ENCODE peak calls at places on chromosomes 1 and 21, in five cellular contexts. L is fibroblast of pulmonary artery; U is CD4-positive, alpha-beta T cell; C is transverse colon; R is progenitor cell of endocrine pancreas. H is an unnamed sample.

GRCh38 chr1:70874063-70874462 is 173.6 kb downstream of the PTGER3 start:
- DNase-seq in L (no peak), U (no peak), C (no peak), R (no peak), H (no peak)

GRCh38 chr1:221675880-221676800 is 65.7 kb downstream of the DUSP10 start:
- DNase-seq in L (no peak), U (no peak), C (no peak), R (no peak), H (no peak)

GRCh38 chr1:153341431-153341934 is 7.2 kb downstream of the PGLYRP4 start:
- DNase-seq in L (no peak), U (no peak), C (no peak), R (no peak), H (no peak)

GRCh38 chr1:58143972-58144752 is 402.4 kb downstream of the OMA1 start:
- DNase-seq in L (no peak), U (no peak), C (no peak), R (no peak), H (no peak)

GRCh38 chr1:163231385-163231784 is 28.7 kb upstream of the RGS5 start:
- DNase-seq in L (peak), U (no peak), C (no peak), R (no peak), H (peak)

GRCh38 chr21:35444391-35444790 is 395.3 kb upstream of the RUNX1 start:
- DNase-seq in L (no peak), U (no peak), C (no peak), R (no peak), H (no peak)

GRCh38 chr1:109644670-109645069 is 11.2 kb upstream of the GSTM4 start:
- DNase-seq in L (no peak), U (no peak), C (no peak), R (no peak), H (no peak)

GRCh38 chr1:27724961-27725373 is 794 bp upstream of the FAM76A start:
- DNase-seq in L (peak), U (no peak), C (peak), R (no peak), H (no peak)

GRCh38 chr1:16153999-16154673 is 1.7 kb downstream of the EPHA2 start:
- DNase-seq in L (no peak), U (no peak), C (no peak), R (no peak), H (no peak)

GRCh38 chr1:58045094-58045493 is 501.4 kb downstream of the OMA1 start:
- DNase-seq in L (no peak), U (no peak), C (no peak), R (no peak), H (no peak)

GRCh38 chr1:179080866-179081695 is 789 bp upstream of the TOR3A start:
- DNase-seq in L (no peak), U (no peak), C (no peak), R (no peak), H (no peak)

GRCh38 chr21:41111681-41112080 is 56.3 kb upstream of the BACE2 start:
- DNase-seq in L (no peak), U (no peak), C (no peak), R (no peak), H (no peak)

GRCh38 chr1:36321119-36321951 is 2.1 kb downstream of the EVA1B start:
- DNase-seq in L (peak), U (no peak), C (peak), R (no peak), H (no peak)

GRCh38 chr1:93345633-93346471 is at the start of gene DR1:
- DNase-seq in L (peak), U (peak), C (peak), R (peak), H (no peak)

GRCh38 chr1:15178571-15179484 is 25.3 kb downstream of the TMEM51 start:
- DNase-seq in L (peak), U (no peak), C (no peak), R (no peak), H (peak)

GRCh38 chr1:163166886-163167555 is 35.7 kb downstream of the RGS5 start:
- DNase-seq in L (no peak), U (no peak), C (no peak), R (no peak), H (no peak)

GRCh38 chr21:33478858-33479678 is 706 bp downstream of the TMEM50B start:
- DNase-seq in L (peak), U (peak), C (peak), R (peak), H (no peak)

GRCh38 chr1:201713093-201713810 is 115.7 kb upstream of the IPO9 start:
- DNase-seq in L (peak), U (no peak), C (peak), R (no peak), H (peak)

GRCh38 chr1:47608296-47608875 is 170.5 kb downstream of the FOXD2 start:
- DNase-seq in L (no peak), U (no peak), C (no peak), R (no peak), H (no peak)

GRCh38 chr1:233406339-233406960 is 78.9 kb downstream of the MAP3K21 start:
- DNase-seq in L (no peak), U (no peak), C (no peak), R (no peak), H (no peak)

GRCh38 chr1:204684206-204684536 is 1.4 kb downstream of the LRRN2 start:
- DNase-seq in L (no peak), U (no peak), C (no peak), R (no peak), H (no peak)

GRCh38 chr1:154736840-154737239 is 128.9 kb upstream of the ADAR start:
- DNase-seq in L (peak), U (no peak), C (no peak), R (no peak), H (no peak)

GRCh38 chr21:14086553-14086952 is 124.2 kb downstream of the LIPI start:
- DNase-seq in L (no peak), U (no peak), C (no peak), R (no peak), H (no peak)

GRCh38 chr1:151847867-151848596 is 5.5 kb downstream of the THEM5 start:
- DNase-seq in L (peak), U (no peak), C (no peak), R (no peak), H (no peak)

GRCh38 chr1:75233302-75233929 is 99.2 kb downstream of the LHX8 start:
- DNase-seq in L (peak), U (no peak), C (no peak), R (no peak), H (peak)
- TF ChIP-seq CTCF in L (peak), U (peak), C (peak), R (peak), H (peak)

GRCh38 chr1:98001764-98002163 is 80.9 kb upstream of the DPYD start:
- DNase-seq in L (peak), U (no peak), C (no peak), R (no peak), H (no peak)
- TF ChIP-seq CTCF in L (peak), U (no peak), C (no peak), R (no peak), H (no peak)

DNA sequence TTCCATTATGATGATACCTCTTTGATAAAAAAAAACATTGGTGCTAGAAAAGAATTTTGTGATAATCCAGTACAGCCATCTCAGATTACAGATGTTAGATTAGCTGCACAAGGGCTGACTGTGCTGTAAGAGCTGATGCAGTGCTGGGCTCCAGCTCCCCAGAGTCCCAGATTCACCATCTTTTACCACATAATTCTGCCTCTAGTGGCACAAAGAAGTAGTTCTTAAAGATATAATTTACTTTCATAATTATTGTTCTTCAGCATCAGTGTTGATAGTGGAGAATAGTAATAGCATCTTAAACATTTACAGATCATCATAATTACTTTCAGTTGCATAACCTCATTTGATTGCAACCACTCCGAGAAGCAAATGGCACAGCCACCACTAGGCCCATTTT is 262.1 kb downstream of the BRINP2 start:
- DNase-seq in L (peak), U (no peak), C (no peak), R (no peak), H (no peak)
- TF ChIP-seq CTCF in L (peak), U (no peak), C (no peak), R (peak), H (no peak)

DNA sequence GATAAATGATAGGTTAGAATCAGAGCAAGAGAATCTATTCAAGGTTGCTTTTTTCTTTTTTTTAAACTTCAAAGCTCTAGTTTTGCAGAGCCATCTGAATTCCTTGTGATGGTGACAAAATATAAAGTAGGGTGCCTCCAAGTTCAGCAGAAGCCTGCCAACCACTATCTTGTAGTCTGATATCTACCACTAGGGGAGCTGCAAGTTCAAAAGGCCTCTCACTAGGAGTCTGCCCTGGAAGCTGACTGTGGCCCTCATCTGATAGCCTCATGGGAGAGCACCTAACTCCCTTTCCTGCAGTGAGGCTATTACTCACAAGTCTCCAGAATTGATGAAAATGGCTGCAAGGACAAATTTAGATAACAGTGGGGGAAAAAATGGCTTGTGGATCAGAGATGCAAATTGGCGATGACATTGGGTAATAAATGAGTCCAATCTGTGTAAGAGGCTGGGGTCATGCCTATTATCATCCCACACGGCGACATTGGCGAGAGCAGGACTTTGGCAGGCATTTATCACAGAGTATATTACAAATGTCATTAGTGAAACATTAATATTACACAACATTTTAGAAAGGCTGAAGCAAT is 10.7 kb upstream of the ZP4 start:
- DNase-seq in L (no peak), U (no peak), C (no peak), R (no peak), H (no peak)
- TF ChIP-seq CTCF in L (no peak), U (no peak), C (peak), R (peak), H (peak)

GRCh38 chr1:203133969-203134725 is 6.6 kb downstream of the ADORA1 start:
- DNase-seq in L (peak), U (no peak), C (peak), R (no peak), H (no peak)

GRCh38 chr1:203135636-203136305 is 8.2 kb downstream of the ADORA1 start:
- DNase-seq in L (no peak), U (no peak), C (no peak), R (no peak), H (no peak)

GRCh38 chr1:203137324-203137723 is 9.8 kb downstream of the ADORA1 start:
- DNase-seq in L (no peak), U (no peak), C (no peak), R (no peak), H (no peak)

GRCh38 chr1:203140076-203140475 is 12.6 kb downstream of the ADORA1 start:
- DNase-seq in L (no peak), U (no peak), C (no peak), R (no peak), H (no peak)

GRCh38 chr1:203136409-203137042 is 9.0 kb downstream of the ADORA1 start:
- DNase-seq in L (no peak), U (no peak), C (no peak), R (no peak), H (no peak)
- TF ChIP-seq CTCF in L (no peak), U (no peak), C (no peak), R (peak), H (no peak)